ENCODE peak calls at places on chromosomes 6 and 20, in five cellular contexts. One of them, this sample, is unnamed.

GRCh38 chr6:98937351-98937750 is 10.4 kb downstream of the FBXL4 start:
- DNase-seq in GM12878: no peak
- DNase-seq in K562: no peak
- DNase-seq in HepG2: no peak
- DNase-seq in H1: no peak
- DNase-seq in this sample: no peak

GRCh38 chr6:157037165-157037564 is 260.0 kb downstream of the ARID1B start:
- DNase-seq in H1: no peak
- DNase-seq in GM12878: no peak
- DNase-seq in HepG2: no peak
- DNase-seq in K562: no peak
- DNase-seq in this sample: peak; percentile 44

GRCh38 chr6:89385156-89385667 is 26.9 kb downstream of the RRAGD start:
- DNase-seq in HepG2: no peak
- DNase-seq in GM12878: peak; percentile 51
- DNase-seq in H1: peak; percentile 37
- DNase-seq in K562: no peak
- DNase-seq in this sample: no peak

GRCh38 chr6:154289818-154290508 is 66.6 kb downstream of the IPCEF1 start:
- DNase-seq in GM12878: no peak
- DNase-seq in H1: no peak
- DNase-seq in HepG2: no peak
- DNase-seq in K562: no peak
- DNase-seq in this sample: no peak

GRCh38 chr6:43173496-43174262 is 2.6 kb downstream of the SRF start:
- DNase-seq in GM12878: no peak
- DNase-seq in H1: no peak
- DNase-seq in K562: peak; percentile 31
- DNase-seq in HepG2: no peak
- DNase-seq in this sample: no peak

GRCh38 chr20:4730782-4731181 is 9.1 kb downstream of the PRND start:
- DNase-seq in K562: no peak
- DNase-seq in H1: no peak
- DNase-seq in GM12878: no peak
- DNase-seq in HepG2: peak; percentile 50
- DNase-seq in this sample: peak; percentile 59

GRCh38 chr6:140897804-140898573 is 1234.7 kb upstream of the GJE1 start:
- DNase-seq in HepG2: peak; percentile 85
- DNase-seq in GM12878: no peak
- DNase-seq in H1: no peak
- DNase-seq in K562: peak; percentile 83
- DNase-seq in this sample: no peak

GRCh38 chr6:112396221-112396620 is 49.1 kb downstream of the RFPL4B start:
- DNase-seq in HepG2: no peak
- DNase-seq in K562: no peak
- DNase-seq in H1: no peak
- DNase-seq in GM12878: no peak
- DNase-seq in this sample: no peak

GRCh38 chr20:695165-695866 is 19.7 kb upstream of the SCRT2 start:
- DNase-seq in H1: no peak
- DNase-seq in GM12878: no peak
- DNase-seq in HepG2: no peak
- DNase-seq in K562: no peak
- DNase-seq in this sample: no peak

GRCh38 chr6:157503018-157503747 is 122.2 kb downstream of the ZDHHC14 start:
- DNase-seq in HepG2: no peak
- DNase-seq in GM12878: no peak
- DNase-seq in K562: peak; percentile 36
- DNase-seq in H1: no peak
- DNase-seq in this sample: no peak

GRCh38 chr20:59010321-59010994 is 3.4 kb upstream of the CTSZ start:
- DNase-seq in K562: no peak
- DNase-seq in H1: no peak
- DNase-seq in HepG2: no peak
- DNase-seq in GM12878: no peak
- DNase-seq in this sample: no peak

GRCh38 chr20:668638-669037 is 7.0 kb downstream of the SCRT2 start:
- DNase-seq in HepG2: no peak
- DNase-seq in GM12878: no peak
- DNase-seq in K562: no peak
- DNase-seq in H1: no peak
- DNase-seq in this sample: peak; percentile 43

GRCh38 chr6:108115598-108116058 is 41.1 kb upstream of the OSTM1 start:
- DNase-seq in K562: peak; percentile 63
- DNase-seq in GM12878: no peak
- DNase-seq in HepG2: peak; percentile 47
- DNase-seq in H1: peak; percentile 68
- DNase-seq in this sample: peak; percentile 80

GRCh38 chr6:148611213-148611612 is 135.6 kb upstream of the UST start:
- DNase-seq in H1: no peak
- DNase-seq in GM12878: no peak
- DNase-seq in K562: no peak
- DNase-seq in HepG2: no peak
- DNase-seq in this sample: no peak

GRCh38 chr6:66628917-66629316 is 921.9 kb upstream of the EYS start:
- DNase-seq in GM12878: no peak
- DNase-seq in HepG2: no peak
- DNase-seq in H1: no peak
- DNase-seq in K562: no peak
- DNase-seq in this sample: no peak

GRCh38 chr20:61874421-61875068 is 191.1 kb downstream of the TAF4 start:
- DNase-seq in GM12878: no peak
- DNase-seq in HepG2: peak; percentile 25
- DNase-seq in K562: peak; percentile 51
- DNase-seq in H1: peak; percentile 77
- DNase-seq in this sample: peak; percentile 78

GRCh38 chr20:31570021-31570463 is 35.0 kb upstream of the ID1 start:
- DNase-seq in HepG2: peak; percentile 44
- DNase-seq in GM12878: no peak
- DNase-seq in K562: no peak
- DNase-seq in H1: no peak
- DNase-seq in this sample: no peak

GRCh38 chr6:89372506-89372901 is 20.0 kb upstream of the UBE2J1 start:
- DNase-seq in GM12878: no peak
- DNase-seq in K562: no peak
- DNase-seq in H1: no peak
- DNase-seq in HepG2: no peak
- DNase-seq in this sample: no peak

GRCh38 chr6:151257984-151258445 is 18.2 kb downstream of the AKAP12 start:
- DNase-seq in GM12878: no peak
- DNase-seq in HepG2: no peak
- DNase-seq in K562: no peak
- DNase-seq in H1: no peak
- DNase-seq in this sample: no peak

GRCh38 chr20:37656945-37657344 is 36.9 kb upstream of the CTNNBL1 start:
- DNase-seq in GM12878: no peak
- DNase-seq in K562: no peak
- DNase-seq in HepG2: no peak
- DNase-seq in H1: no peak
- DNase-seq in this sample: no peak

GRCh38 chr6:140027239-140027638 is 652.8 kb upstream of the CITED2 start:
- DNase-seq in H1: no peak
- DNase-seq in HepG2: no peak
- DNase-seq in GM12878: no peak
- DNase-seq in K562: no peak
- DNase-seq in this sample: no peak

GRCh38 chr6:108591040-108591816 is 30.5 kb downstream of the FOXO3 start:
- DNase-seq in HepG2: no peak
- DNase-seq in K562: no peak
- DNase-seq in H1: no peak
- DNase-seq in GM12878: no peak
- DNase-seq in this sample: no peak

GRCh38 chr20:42610070-42610469 is 579.6 kb downstream of the PTPRT start:
- DNase-seq in K562: no peak
- DNase-seq in HepG2: no peak
- DNase-seq in H1: no peak
- DNase-seq in GM12878: no peak
- DNase-seq in this sample: no peak

GRCh38 chr20:60086936-60087562 is 128.8 kb downstream of the CDH26 start:
- DNase-seq in HepG2: no peak
- DNase-seq in GM12878: no peak
- DNase-seq in K562: no peak
- DNase-seq in H1: no peak
- DNase-seq in this sample: no peak

GRCh38 chr20:3168079-3168828 is 5.1 kb downstream of the LZTS3 start:
- DNase-seq in GM12878: no peak
- DNase-seq in HepG2: peak; percentile 86
- DNase-seq in K562: no peak
- DNase-seq in H1: peak; percentile 84
- DNase-seq in this sample: peak; percentile 91

GRCh38 chr6:127205031-127205430 is 61.6 kb upstream of the RNF146 start:
- DNase-seq in GM12878: no peak
- DNase-seq in HepG2: no peak
- DNase-seq in H1: no peak
- DNase-seq in K562: no peak
- DNase-seq in this sample: no peak

GRCh38 chr6:64520050-64520449 is 884.4 kb downstream of the PHF3 start:
- DNase-seq in H1: no peak
- DNase-seq in HepG2: no peak
- DNase-seq in K562: no peak
- DNase-seq in GM12878: peak; percentile 5
- DNase-seq in this sample: peak; percentile 2

GRCh38 chr6:29777319-29777718 is 50.3 kb upstream of the HLA-G start:
- DNase-seq in H1: no peak
- DNase-seq in HepG2: no peak
- DNase-seq in GM12878: no peak
- DNase-seq in K562: no peak
- DNase-seq in this sample: no peak

GRCh38 chr6:29776684-29777083 is 50.9 kb upstream of the HLA-G start:
- DNase-seq in GM12878: no peak
- DNase-seq in K562: no peak
- DNase-seq in HepG2: no peak
- DNase-seq in H1: no peak
- DNase-seq in this sample: no peak
- TF ChIP-seq POLR2AphosphoS5 in GM12878: no peak
- TF ChIP-seq POLR2AphosphoS5 in K562: no peak
- TF ChIP-seq POLR2AphosphoS5 in HepG2: no peak
- TF ChIP-seq POLR2AphosphoS5 in H1: no peak
- TF ChIP-seq POLR2AphosphoS5 in this sample: no peak

GRCh38 chr6:14743465-14744211 is 502.2 kb upstream of the JARID2 start:
- DNase-seq in GM12878: no peak
- DNase-seq in K562: peak; percentile 88
- DNase-seq in H1: no peak
- DNase-seq in HepG2: peak; percentile 21
- DNase-seq in this sample: no peak

GRCh38 chr6:14742680-14743079 is 503.2 kb upstream of the JARID2 start:
- DNase-seq in H1: no peak
- DNase-seq in GM12878: no peak
- DNase-seq in K562: peak; percentile 48
- DNase-seq in HepG2: no peak
- DNase-seq in this sample: no peak

GRCh38 chr6:14743126-14743464 is 502.8 kb upstream of the JARID2 start:
- DNase-seq in GM12878: no peak
- DNase-seq in K562: no peak
- DNase-seq in HepG2: no peak
- DNase-seq in H1: no peak
- DNase-seq in this sample: no peak

GRCh38 chr6:14744212-14744556 is 501.7 kb upstream of the JARID2 start:
- DNase-seq in H1: no peak
- DNase-seq in GM12878: no peak
- DNase-seq in HepG2: no peak
- DNase-seq in K562: no peak
- DNase-seq in this sample: no peak

GRCh38 chr6:14742171-14742570 is 503.7 kb upstream of the JARID2 start:
- DNase-seq in HepG2: no peak
- DNase-seq in H1: no peak
- DNase-seq in K562: no peak
- DNase-seq in GM12878: no peak
- DNase-seq in this sample: no peak
- TF ChIP-seq CREB1 in HepG2: no peak
- TF ChIP-seq CREB1 in H1: no peak
- TF ChIP-seq CREB1 in K562: no peak
- TF ChIP-seq CREB1 in GM12878: no peak
- TF ChIP-seq CREB1 in this sample: no peak

GRCh38 chr20:1853472-1853871 is 41.7 kb upstream of the SIRPA start:
- DNase-seq in HepG2: no peak
- DNase-seq in H1: no peak
- DNase-seq in K562: no peak
- DNase-seq in GM12878: no peak
- DNase-seq in this sample: no peak

GRCh38 chr20:1856419-1856818 is 38.8 kb upstream of the SIRPA start:
- DNase-seq in GM12878: no peak
- DNase-seq in H1: no peak
- DNase-seq in K562: no peak
- DNase-seq in HepG2: no peak
- DNase-seq in this sample: no peak

GRCh38 chr20:1854246-1854645 is 41.0 kb upstream of the SIRPA start:
- DNase-seq in H1: no peak
- DNase-seq in K562: no peak
- DNase-seq in GM12878: no peak
- DNase-seq in HepG2: peak; percentile 39
- DNase-seq in this sample: no peak

GRCh38 chr20:1855690-1856089 is 39.5 kb upstream of the SIRPA start:
- DNase-seq in HepG2: no peak
- DNase-seq in H1: no peak
- DNase-seq in K562: no peak
- DNase-seq in GM12878: no peak
- DNase-seq in this sample: no peak

GRCh38 chr20:1855113-1855512 is 40.1 kb upstream of the SIRPA start:
- DNase-seq in HepG2: peak; percentile 74
- DNase-seq in H1: no peak
- DNase-seq in K562: no peak
- DNase-seq in GM12878: no peak
- DNase-seq in this sample: no peak
- H3K4me1 ChIP-seq in HepG2: peaks cover 68% of the 10 kb centered on the region
- H3K4me1 ChIP-seq in H1: peaks cover 6% of the 10 kb centered on the region
- H3K4me1 ChIP-seq in K562: no peaks in the 10 kb centered on the region
- H3K4me1 ChIP-seq in GM12878: peaks cover 17% of the 10 kb centered on the region
- H3K4me1 ChIP-seq in this sample: peaks cover 6% of the 10 kb centered on the region

DNA sequence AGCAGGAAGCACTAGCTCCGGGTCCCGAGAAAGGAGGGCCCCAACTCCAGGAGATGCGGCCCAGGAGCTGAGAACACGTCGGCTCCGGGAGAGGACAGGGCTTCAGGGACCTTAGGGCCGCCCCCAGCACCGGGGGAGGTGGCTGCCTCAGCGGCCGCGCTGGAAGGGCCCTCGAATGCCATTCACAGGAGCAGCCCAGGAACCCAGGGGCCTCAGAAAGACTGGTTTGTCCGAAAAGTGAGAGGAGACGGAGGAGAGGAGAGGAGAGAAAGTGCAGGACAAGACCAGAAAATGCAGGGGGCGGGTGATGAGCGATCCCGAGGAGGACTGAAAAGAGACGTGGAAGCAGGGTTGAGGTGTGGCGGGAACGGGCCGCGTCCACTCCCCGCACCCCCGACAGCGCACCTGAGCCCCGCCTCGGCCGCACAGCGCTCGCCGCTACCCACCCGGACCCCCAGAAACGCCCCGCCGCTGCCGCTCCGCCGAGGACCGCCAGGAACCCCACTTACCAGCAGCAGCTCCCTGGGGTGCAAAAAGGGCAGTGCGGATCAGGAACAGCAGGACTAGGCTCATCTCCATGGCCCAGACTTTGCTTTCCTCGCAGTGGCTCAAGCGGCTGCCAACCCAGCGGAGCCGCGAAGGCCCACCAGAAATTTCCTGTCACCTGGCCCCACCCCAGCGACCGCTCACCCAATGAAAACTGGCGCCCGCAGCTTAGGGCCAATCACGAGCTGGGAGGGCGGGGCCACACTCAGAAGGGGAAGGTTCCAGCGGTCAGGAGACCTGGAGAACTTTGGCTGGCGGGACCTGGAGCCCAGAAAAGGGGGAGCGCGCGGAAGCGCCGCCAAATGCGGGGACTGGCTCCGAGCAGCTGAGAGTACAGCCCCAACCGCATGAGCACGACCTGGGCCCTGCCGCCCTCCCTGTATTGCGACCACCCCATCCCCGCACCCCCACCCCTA is 25.4 kb downstream of the HLA-F start:
- DNase-seq in HepG2: peak; percentile 82
- DNase-seq in GM12878: no peak
- DNase-seq in K562: peak; percentile 93
- DNase-seq in H1: peak; percentile 91
- DNase-seq in this sample: peak; percentile 99
- TF ChIP-seq POLR2AphosphoS5 in HepG2: peak; percentile 55
- TF ChIP-seq POLR2AphosphoS5 in GM12878: peak; percentile 28
- TF ChIP-seq POLR2AphosphoS5 in K562: no peak
- TF ChIP-seq POLR2AphosphoS5 in H1: no peak
- TF ChIP-seq POLR2AphosphoS5 in this sample: peak; percentile 59